ENCODE peak calls at places on chromosome 18, in four cellular contexts. S is retinal pigment epithelial cell, Y is memory B cell, U is AG08396. K is an unnamed sample.

GRCh38 chr18:34661464-34662087 is 48.5 kb upstream of the DTNA start:
- DNase-seq in U (peak), Y (no peak), S (no peak), K (no peak)

GRCh38 chr18:30132959-30133358 is 909.6 kb downstream of the DSC3 start:
- DNase-seq in S (no peak), Y (no peak), U (no peak), K (no peak)

GRCh38 chr18:28003451-28003850 is 173.5 kb downstream of the CDH2 start:
- DNase-seq in U (no peak), S (no peak), Y (no peak), K (no peak)

GRCh38 chr18:74249181-74249968 is 42.4 kb downstream of the CYB5A start:
- DNase-seq in U (peak), S (no peak), Y (no peak), K (no peak)

GRCh38 chr18:79519751-79520472 is 124.2 kb downstream of the NFATC1 start:
- DNase-seq in U (no peak), Y (peak), S (no peak), K (peak)

GRCh38 chr18:69817335-69817935 is 130.2 kb downstream of the CD226 start:
- DNase-seq in S (peak), U (peak), Y (no peak), K (no peak)

GRCh38 chr18:61825386-61825785 is 67.4 kb downstream of the RNF152 start:
- DNase-seq in Y (no peak), U (peak), S (no peak), K (no peak)

GRCh38 chr18:63763831-63764600 is 11.2 kb upstream of the SERPINB7 start:
- DNase-seq in Y (no peak), S (no peak), U (peak), K (no peak)

GRCh38 chr18:75473316-75473715 is 45.8 kb upstream of the SMIM21 start:
- DNase-seq in S (no peak), Y (no peak), U (no peak), K (no peak)

GRCh38 chr18:49814147-49814499 is 790 bp upstream of the ACAA2 start:
- DNase-seq in Y (no peak), U (peak), S (peak), K (no peak)

GRCh38 chr18:56565596-56566355 is 72.6 kb downstream of the TXNL1 start:
- DNase-seq in Y (no peak), U (peak), S (no peak), K (no peak)

GRCh38 chr18:2169656-2170055 is 401.6 kb downstream of the METTL4 start:
- DNase-seq in U (no peak), Y (no peak), S (no peak), K (no peak)

GRCh38 chr18:80191264-80191663 is 56.0 kb downstream of the PARD6G start:
- DNase-seq in Y (no peak), S (no peak), U (no peak), K (no peak)

GRCh38 chr18:39799010-39799409 is 2156.0 kb upstream of the PIK3C3 start:
- DNase-seq in U (no peak), S (no peak), Y (no peak), K (no peak)

GRCh38 chr18:7236899-7237298 is 6.0 kb downstream of the LRRC30 start:
- DNase-seq in U (no peak), Y (no peak), S (no peak), K (no peak)

GRCh38 chr18:56988022-56988421 is 158.9 kb upstream of the BOD1L2 start:
- DNase-seq in Y (no peak), U (no peak), S (no peak), K (no peak)

GRCh38 chr18:36073676-36074075 is 6.3 kb upstream of the RPRD1A start:
- DNase-seq in S (no peak), U (no peak), Y (no peak), K (no peak)

GRCh38 chr18:59048378-59048777 is 91.3 kb upstream of the SEC11C start:
- DNase-seq in S (no peak), Y (no peak), U (no peak), K (no peak)

GRCh38 chr18:8351173-8351572 is 258.1 kb upstream of the RAB12 start:
- DNase-seq in S (no peak), U (no peak), Y (no peak), K (no peak)

GRCh38 chr18:35122586-35123224 is 81.5 kb downstream of the MAPRE2 start:
- DNase-seq in S (no peak), Y (no peak), U (no peak), K (peak)

GRCh38 chr18:35491689-35492077 is 6.1 kb downstream of the INO80C start:
- DNase-seq in Y (no peak), U (no peak), S (no peak), K (no peak)

GRCh38 chr18:49813071-49813320 is 337 bp downstream of the ACAA2 start:
- DNase-seq in Y (peak), S (no peak), U (peak), K (no peak)

GRCh38 chr18:52670903-52671302 is 330.9 kb downstream of the DCC start:
- DNase-seq in U (no peak), S (no peak), Y (no peak), K (no peak)

GRCh38 chr18:36376361-36376760 is 78.8 kb downstream of the FHOD3 start:
- DNase-seq in Y (no peak), U (peak), S (no peak), K (no peak)

GRCh38 chr18:6741290-6741689 is 11.8 kb downstream of the ARHGAP28 start:
- DNase-seq in U (peak), S (peak), Y (no peak), K (no peak)

GRCh38 chr18:79692886-79693285 is 13.3 kb downstream of the CTDP1 start:
- DNase-seq in S (no peak), Y (no peak), U (no peak), K (no peak)

GRCh38 chr18:11322716-11323115 is 173.3 kb upstream of the PIEZO2 start:
- DNase-seq in Y (no peak), U (no peak), S (no peak), K (no peak)

GRCh38 chr18:46320928-46321855 is 217.0 kb downstream of the HAUS1 start:
- DNase-seq in S (peak), U (no peak), Y (no peak), K (no peak)

GRCh38 chr18:23134780-23135678 is at the start of gene CABLES1:
- DNase-seq in S (no peak), U (peak), Y (peak), K (peak)

GRCh38 chr18:5585653-5586052 is 41.9 kb upstream of the EPB41L3 start:
- DNase-seq in U (no peak), Y (no peak), S (no peak), K (no peak)

GRCh38 chr18:50424877-50425690 is 50.2 kb downstream of the SKA1 start:
- DNase-seq in U (no peak), Y (no peak), S (peak), K (no peak)

GRCh38 chr18:41312241-41312590 is 642.8 kb upstream of the PIK3C3 start:
- DNase-seq in Y (no peak), S (no peak), U (no peak), K (no peak)

GRCh38 chr18:31581498-31582197 is 10.0 kb upstream of the TTR start:
- DNase-seq in U (no peak), Y (no peak), S (no peak), K (no peak)

GRCh38 chr18:12606592-12607315 is 51.2 kb downstream of the SPIRE1 start:
- DNase-seq in U (peak), S (peak), Y (no peak), K (no peak)

GRCh38 chr18:70024088-70024487 is 76.4 kb upstream of the CD226 start:
- DNase-seq in U (no peak), S (no peak), Y (no peak), K (no peak)

GRCh38 chr18:41875094-41875780 is 79.8 kb upstream of the PIK3C3 start:
- DNase-seq in Y (no peak), S (no peak), U (no peak), K (no peak)

GRCh38 chr18:24427484-24427883 is 1.0 kb downstream of the IMPACT start:
- DNase-seq in U (peak), Y (no peak), S (no peak), K (no peak)

K was measured in naive B cell.